ENCODE peak calls at places on chromosomes 4 and X, in ten cellular contexts. D, R, P, X, Y, O, W, A, U and G are unnamed samples.

GRCh38 chr4:100061835-100062234 is 111.8 kb upstream of the H2AZ1 start:
- DNase-seq in U (peak), D (no peak), W (no peak), O (no peak), X (no peak), P (no peak), Y (no peak), A (no peak), R (no peak), G (no peak)

GRCh38 chr4:76624271-76624681 is 189.2 kb downstream of the SHROOM3 start:
- DNase-seq in Y (no peak), P (peak), X (no peak), A (no peak), D (no peak), O (peak), R (no peak), W (no peak), U (peak), G (no peak)

GRCh38 chr4:112836895-112837294 is 200.0 kb downstream of the LARP7 start:
- DNase-seq in X (no peak), O (no peak), A (no peak), P (no peak), W (no peak), U (no peak), D (no peak), R (no peak), Y (no peak), G (no peak)

GRCh38 chr4:86496094-86497060 is 97.7 kb upstream of the PTPN13 start:
- DNase-seq in A (peak), W (peak), O (peak), P (peak), U (peak), D (peak), Y (peak), X (no peak), R (no peak), G (no peak)

GRCh38 chrX:154597221-154597620 is 12.3 kb downstream of the CTAG1A start:
- DNase-seq in W (no peak), X (no peak), Y (no peak), U (no peak), R (no peak), P (no peak), D (no peak), O (no peak), A (no peak), G (no peak)

GRCh38 chrX:54419559-54420302 is 20.5 kb upstream of the TSR2 start:
- DNase-seq in Y (no peak), A (no peak), O (no peak), W (no peak), U (no peak), X (no peak), D (no peak), P (no peak), R (no peak), G (no peak)

GRCh38 chrX:43703211-43703791 is 47.2 kb downstream of the MAOA start:
- DNase-seq in W (no peak), O (no peak), U (peak), R (no peak), D (no peak), P (no peak), X (no peak), A (no peak), Y (no peak), G (no peak)

GRCh38 chr4:171186700-171187099 is 626.5 kb upstream of the GALNTL6 start:
- DNase-seq in U (no peak), D (no peak), A (no peak), R (no peak), P (peak), Y (no peak), W (no peak), X (no peak), O (peak), G (no peak)

GRCh38 chr4:61505773-61506640 is 305.9 kb downstream of the ADGRL3 start:
- DNase-seq in W (no peak), R (no peak), A (no peak), P (no peak), X (no peak), Y (no peak), U (no peak), O (no peak), D (no peak), G (no peak)

GRCh38 chr4:6177587-6178197 is 22.7 kb downstream of the JAKMIP1 start:
- DNase-seq in R (no peak), W (no peak), Y (no peak), O (peak), U (no peak), X (no peak), A (no peak), D (no peak), P (no peak), G (no peak)

GRCh38 chr4:44100456-44100855 is 348.2 kb downstream of the KCTD8 start:
- DNase-seq in R (no peak), A (no peak), Y (no peak), X (no peak), W (no peak), U (no peak), D (no peak), P (no peak), O (no peak), G (no peak)

GRCh38 chr4:177001271-177002175 is 208.8 kb upstream of the VEGFC start:
- DNase-seq in D (no peak), Y (no peak), P (no peak), A (no peak), R (no peak), W (no peak), U (peak), O (no peak), X (no peak), G (no peak)

GRCh38 chr4:169024762-169025161 is 14.7 kb upstream of the CBR4 start:
- DNase-seq in D (no peak), O (peak), A (peak), U (peak), W (peak), X (no peak), P (peak), Y (no peak), R (no peak), G (no peak)

GRCh38 chr4:82469776-82470345 is 39.5 kb downstream of the ENOPH1 start:
- DNase-seq in U (peak), W (no peak), D (no peak), P (no peak), R (no peak), Y (no peak), O (no peak), A (no peak), X (no peak), G (no peak)

GRCh38 chrX:1012678-1013300 is 199.7 kb downstream of the CRLF2 start:
- DNase-seq in P (no peak), D (no peak), U (no peak), X (no peak), O (no peak), W (no peak), A (no peak), Y (no peak), R (no peak), G (no peak)

GRCh38 chrX:85089321-85089840 is 85.7 kb downstream of the APOOL start:
- DNase-seq in D (no peak), P (no peak), W (no peak), X (no peak), U (no peak), Y (no peak), O (no peak), R (no peak), A (no peak), G (no peak)

GRCh38 chrX:80335062-80335830 is 85.0 kb upstream of the TENT5D start:
- DNase-seq in R (peak), U (peak), W (peak), O (peak), P (no peak), D (no peak), X (no peak), A (no peak), Y (no peak), G (peak)

GRCh38 chr4:120629546-120629945 is 293.0 kb downstream of the PRDM5 start:
- DNase-seq in P (no peak), Y (no peak), D (peak), W (no peak), O (no peak), X (no peak), A (no peak), U (no peak), R (no peak), G (no peak)

GRCh38 chr4:91837608-91838029 is 466.1 kb upstream of the GRID2 start:
- DNase-seq in D (no peak), X (no peak), U (no peak), Y (peak), W (no peak), O (no peak), A (no peak), P (no peak), R (no peak), G (no peak)

GRCh38 chr4:142474398-142475087 is 371.6 kb downstream of the INPP4B start:
- DNase-seq in R (no peak), D (peak), X (no peak), O (no peak), Y (no peak), U (peak), W (peak), P (peak), A (no peak), G (no peak)

GRCh38 chr4:24236532-24236931 is 346.7 kb upstream of the PPARGC1A start:
- DNase-seq in P (no peak), A (no peak), W (no peak), D (no peak), X (no peak), U (no peak), R (no peak), Y (no peak), O (no peak), G (no peak)

GRCh38 chrX:37926700-37927099 is 79.3 kb upstream of the DYNLT3 start:
- DNase-seq in Y (no peak), W (peak), R (no peak), O (peak), D (no peak), A (no peak), X (no peak), P (no peak), U (peak), G (no peak)

GRCh38 chr4:99790796-99791617 is 25.6 kb upstream of the DAPP1 start:
- DNase-seq in O (no peak), X (no peak), R (no peak), U (no peak), Y (no peak), P (no peak), D (no peak), W (no peak), A (no peak), G (no peak)

GRCh38 chr4:6198768-6199343 is 1.5 kb downstream of the JAKMIP1 start:
- DNase-seq in X (no peak), A (no peak), R (peak), W (no peak), P (no peak), Y (no peak), U (no peak), D (no peak), O (peak), G (no peak)

GRCh38 chr4:44447563-44448504 is 775 bp downstream of the KCTD8 start:
- DNase-seq in D (peak), X (no peak), P (no peak), R (peak), W (no peak), U (peak), A (peak), O (peak), Y (no peak), G (peak)

GRCh38 chrX:30971761-30972603 is 82.9 kb upstream of the TAB3 start:
- DNase-seq in W (peak), Y (peak), O (peak), U (peak), D (no peak), P (peak), R (no peak), X (no peak), A (peak), G (no peak)

GRCh38 chr4:3313556-3314228 is 20.9 kb downstream of the RGS12 start:
- DNase-seq in D (no peak), X (no peak), U (no peak), P (no peak), A (no peak), W (no peak), Y (no peak), O (no peak), R (peak), G (no peak)

GRCh38 chrX:912677-913076 is 282.1 kb downstream of the SHOX start:
- DNase-seq in A (no peak), W (no peak), X (no peak), D (no peak), Y (no peak), R (no peak), P (no peak), U (no peak), O (no peak), G (no peak)

GRCh38 chr4:77174426-77174825 is 17.4 kb downstream of the CCNG2 start:
- DNase-seq in X (no peak), A (no peak), R (no peak), Y (no peak), W (peak), P (no peak), U (peak), D (no peak), O (peak), G (no peak)

GRCh38 chr4:21447320-21448055 is 501.1 kb downstream of the KCNIP4 start:
- DNase-seq in W (no peak), X (no peak), R (no peak), D (no peak), P (peak), O (peak), Y (no peak), A (no peak), U (no peak), G (no peak)

GRCh38 chrX:82734140-82734539 is 774.0 kb upstream of the POU3F4 start:
- DNase-seq in P (no peak), Y (no peak), O (no peak), X (no peak), U (no peak), D (no peak), W (no peak), R (no peak), A (no peak), G (no peak)

GRCh38 chr4:1321946-1322650 is 24.9 kb upstream of the UVSSA start:
- DNase-seq in D (no peak), W (no peak), A (no peak), X (no peak), Y (no peak), P (no peak), U (no peak), R (peak), O (no peak), G (peak)

GRCh38 chrX:68822641-68823410 is 6.0 kb upstream of the EFNB1 start:
- DNase-seq in X (no peak), D (no peak), O (peak), U (peak), W (peak), Y (no peak), R (no peak), A (no peak), P (peak), G (peak)

GRCh38 chr4:176778491-176778890 is 14.2 kb downstream of the VEGFC start:
- DNase-seq in O (no peak), D (no peak), X (no peak), P (no peak), A (no peak), Y (no peak), W (no peak), R (no peak), U (peak), G (no peak)

GRCh38 chrX:69033936-69034335 is 131.3 kb downstream of the PJA1 start:
- DNase-seq in W (no peak), U (no peak), R (no peak), X (no peak), P (no peak), A (no peak), O (peak), Y (no peak), D (no peak), G (no peak)

GRCh38 chr4:183438458-183439113 is 5.8 kb upstream of the CDKN2AIP start:
- DNase-seq in P (peak), W (no peak), O (no peak), D (no peak), X (no peak), R (no peak), Y (no peak), U (peak), A (no peak), G (no peak)

GRCh38 chr4:129043523-129043922 is 49.8 kb downstream of the SCLT1 start:
- DNase-seq in W (no peak), D (no peak), A (no peak), U (peak), X (no peak), O (peak), P (no peak), Y (no peak), R (no peak), G (no peak)